ENCODE peak calls at places on chromosomes 13 and 19, in six cellular contexts. T is BE2C, N is uterus, V is esophagus squamous epithelium, R is thoracic aorta, F is DND-41. E is an unnamed sample. For H3K4me1, the result is how much of the 10 kb centered on the place peaks cover.

GRCh38 chr13:48545608-48546007 is 12.7 kb upstream of the RCBTB2 start:
- DNase-seq in R (no peak), T (no peak), F (no peak), N (no peak), V (no peak), E (no peak)

GRCh38 chr19:32124585-32124984 is 220.8 kb upstream of the ZNF507 start:
- DNase-seq in T (no peak), F (no peak), V (no peak), R (no peak), N (no peak), E (no peak)

GRCh38 chr19:41554902-41555301 is 21.1 kb upstream of the CEACAM21 start:
- DNase-seq in T (no peak), N (no peak), R (no peak), V (no peak), F (peak), E (no peak)

GRCh38 chr13:27919299-27919933 is 384 bp upstream of the PDX1 start:
- DNase-seq in R (no peak), F (no peak), T (no peak), V (no peak), N (no peak), E (peak)

GRCh38 chr19:50835785-50836542 is 2.6 kb upstream of the KLK15 start:
- DNase-seq in V (no peak), F (no peak), N (peak), R (no peak), T (peak), E (peak)

GRCh38 chr19:19459099-19459498 is 53.6 kb downstream of the GATAD2A start:
- DNase-seq in R (no peak), V (no peak), F (no peak), T (no peak), N (no peak), E (no peak)

GRCh38 chr19:3655402-3656072 is 28.9 kb upstream of the CACTIN start:
- DNase-seq in R (no peak), N (peak), F (no peak), V (no peak), T (peak), E (no peak)

GRCh38 chr19:8161135-8161646 is 11.8 kb upstream of the FBN3 start:
- DNase-seq in R (no peak), T (peak), V (no peak), F (peak), N (no peak), E (peak)

GRCh38 chr13:78241278-78241919 is 322.8 kb upstream of the EDNRB start:
- DNase-seq in T (peak), N (no peak), R (no peak), V (no peak), F (peak), E (no peak)

GRCh38 chr19:56101095-56101494 is 20.0 kb downstream of the ZNF787 start:
- DNase-seq in F (no peak), R (no peak), N (no peak), T (no peak), V (no peak), E (no peak)

GRCh38 chr19:21092107-21092506 is 10.1 kb downstream of the ZNF714 start:
- DNase-seq in F (no peak), N (no peak), T (no peak), R (no peak), V (no peak), E (no peak)

GRCh38 chr19:47660435-47660832 is 51.5 kb downstream of the BICRA start:
- DNase-seq in F (no peak), N (no peak), T (no peak), V (no peak), R (no peak), E (no peak)

GRCh38 chr13:95087746-95088305 is 213.4 kb downstream of the ABCC4 start:
- DNase-seq in F (no peak), V (no peak), N (no peak), R (no peak), T (no peak), E (no peak)

GRCh38 chr13:99174533-99175100 is 26.0 kb upstream of the UBAC2 start:
- DNase-seq in N (no peak), V (no peak), R (no peak), F (no peak), T (no peak), E (no peak)

GRCh38 chr13:113046066-113046882 is 59.3 kb upstream of the F7 start:
- DNase-seq in R (no peak), V (no peak), F (no peak), N (no peak), T (no peak), E (no peak)

GRCh38 chr13:52665325-52665724 is 12.7 kb downstream of the SUGT1 start:
- DNase-seq in V (no peak), F (no peak), R (no peak), N (no peak), T (peak), E (no peak)

GRCh38 chr13:51091839-51092238 is 19.2 kb downstream of the C13orf42 start:
- DNase-seq in F (no peak), T (no peak), N (no peak), R (no peak), V (no peak), E (no peak)
- TF ChIP-seq CTCF in F (no peak), T (no peak), N (no peak), R (no peak), V (no peak), E (no peak)

GRCh38 chr13:39401756-39402155 is 201.2 kb downstream of the LHFPL6 start:
- DNase-seq in F (no peak), R (no peak), T (no peak), N (no peak), V (no peak), E (no peak)

GRCh38 chr13:39397866-39398265 is 205.1 kb downstream of the LHFPL6 start:
- DNase-seq in R (no peak), N (peak), F (no peak), T (no peak), V (no peak), E (no peak)

GRCh38 chr13:39394811-39395685 is 207.9 kb downstream of the LHFPL6 start:
- DNase-seq in T (no peak), F (no peak), N (no peak), V (no peak), R (no peak), E (no peak)

GRCh38 chr13:39401091-39401647 is 201.8 kb downstream of the LHFPL6 start:
- DNase-seq in F (no peak), V (no peak), R (no peak), T (no peak), N (no peak), E (no peak)

GRCh38 chr13:39397221-39397620 is 205.8 kb downstream of the LHFPL6 start:
- DNase-seq in V (no peak), T (no peak), N (no peak), F (no peak), R (no peak), E (no peak)
- H3K4me1 ChIP-seq in V (under half), T (under half), N (under half), F (under half), R (under half), E (under half)

GRCh38 chr19:10223488-10224213 is 7.5 kb downstream of the S1PR2 start:
- DNase-seq in N (no peak), R (no peak), T (no peak), V (no peak), F (no peak), E (no peak)

GRCh38 chr19:10220695-10221094 is 10.4 kb downstream of the S1PR2 start:
- DNase-seq in N (no peak), T (no peak), R (no peak), V (no peak), F (no peak), E (no peak)

GRCh38 chr19:10222201-10222890 is 8.8 kb downstream of the S1PR2 start:
- DNase-seq in F (no peak), R (no peak), N (no peak), T (no peak), V (no peak), E (no peak)

GRCh38 chr19:10217085-10217484 is 14.0 kb downstream of the S1PR2 start:
- DNase-seq in V (no peak), N (no peak), T (no peak), R (no peak), F (no peak), E (no peak)

GRCh38 chr19:10219678-10220077 is 11.5 kb downstream of the S1PR2 start:
- DNase-seq in N (no peak), R (no peak), F (no peak), T (no peak), V (no peak), E (no peak)
- TF ChIP-seq CTCF in N (no peak), R (no peak), F (peak), T (peak), V (no peak), E (peak)

GRCh38 chr13:110445183-110445582 is 116.3 kb downstream of the RAB20 start:
- DNase-seq in R (no peak), F (no peak), N (no peak), T (no peak), V (no peak), E (peak)
- H3K4me1 ChIP-seq in R (under half), F (under half), N (under half), T (under half), V (under half), E (under half)

GRCh38 chr13:23567792-23568480 is 2.3 kb upstream of the TNFRSF19 start:
- DNase-seq in V (no peak), N (no peak), R (no peak), F (no peak), T (no peak), E (no peak)
- TF ChIP-seq CTCF in V (no peak), N (no peak), R (no peak), F (no peak), T (peak), E (no peak)

DNA sequence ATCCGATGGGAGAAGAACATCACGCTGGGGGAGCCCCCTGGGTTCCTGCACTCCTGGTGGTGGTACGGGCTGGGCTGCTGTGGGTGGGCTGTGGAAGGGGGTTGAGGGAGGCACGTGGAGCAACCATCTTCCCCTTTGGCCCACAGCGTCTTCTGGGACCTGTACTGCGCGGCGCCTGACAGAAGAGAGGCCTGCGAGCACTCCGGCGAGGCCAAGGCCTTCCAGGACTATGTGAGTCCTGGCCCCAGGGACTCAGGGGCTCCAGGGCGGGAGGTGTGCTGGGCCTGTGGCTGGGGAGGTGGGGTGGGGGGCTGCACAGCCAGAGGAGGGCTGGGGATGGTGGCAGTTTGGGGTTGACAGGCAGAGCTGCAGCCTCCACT is 8.5 kb downstream of the SSBP4 start:
- DNase-seq in T (peak), R (no peak), N (no peak), F (no peak), V (no peak), E (no peak)
- H3K4me1 ChIP-seq in T (under half), R (under half), N (under half), F (under half), V (under half), E (under half)

GRCh38 chr13:107301724-107302374 is 733.9 kb upstream of the ARGLU1 start:
- DNase-seq in N (no peak), F (no peak), R (no peak), V (no peak), T (peak), E (no peak)
- TF ChIP-seq CTCF in N (no peak), F (no peak), R (no peak), V (no peak), T (peak), E (no peak)

GRCh38 chr13:97243915-97244820 is 22.0 kb downstream of the MBNL2 start:
- DNase-seq in N (no peak), R (no peak), F (no peak), T (no peak), V (no peak), E (no peak)
- H3K4me1 ChIP-seq in N (under half), R (half or more), F (under half), T (under half), V (under half), E (under half)

E was measured in Peyer's patch.